ENCODE peak calls at places on chromosomes 2 and 18, in six cellular contexts. Y is colonic mucosa, F is GM06990, G is IMR-90, T is fibroblast of pulmonary artery, X is pancreas. Z is an unnamed sample.

GRCh38 chr2:200677721-200678532 is 92.1 kb downstream of the AOX1 start:
- DNase-seq in T (peak; percentile 91), G (peak; percentile 67), Y (no peak), X (no peak), F (no peak), Z (peak; percentile 46)

GRCh38 chr2:104944495-104944894 is 90.6 kb downstream of the POU3F3 start:
- DNase-seq in X (no peak), F (no peak), G (no peak), Y (no peak), T (peak; percentile 6), Z (no peak)

GRCh38 chr2:172438741-172439508 is 11.5 kb downstream of the ITGA6 start:
- DNase-seq in F (no peak), X (no peak), Y (peak; percentile 80), G (peak; percentile 71), T (peak; percentile 52), Z (no peak)

GRCh38 chr18:3819933-3820332 is 370.0 kb downstream of the TGIF1 start:
- DNase-seq in G (no peak), Y (no peak), X (no peak), F (no peak), T (no peak), Z (no peak)

GRCh38 chr2:207219716-207220414 is 54.1 kb upstream of the KLF7 start:
- DNase-seq in G (peak; percentile 88), F (no peak), Y (no peak), T (peak; percentile 73), X (no peak), Z (peak; percentile 55)

GRCh38 chr2:171723724-171724683 is 36.7 kb downstream of the DYNC1I2 start:
- DNase-seq in Y (no peak), X (no peak), T (peak; percentile 45), F (no peak), G (peak; percentile 79), Z (no peak)

GRCh38 chr2:197972017-197972416 is 167.6 kb downstream of the PLCL1 start:
- DNase-seq in T (peak; percentile 96), X (no peak), G (peak; percentile 72), Y (peak; percentile 29), F (no peak), Z (peak; percentile 70)

GRCh38 chr18:76274470-76275289 is 220.4 kb downstream of the ZNF516 start:
- DNase-seq in X (no peak), F (peak; percentile 8), G (no peak), T (no peak), Y (no peak), Z (no peak)

GRCh38 chr2:200625958-200626363 is 40.1 kb downstream of the AOX1 start:
- DNase-seq in Y (no peak), G (peak; percentile 36), X (no peak), F (no peak), T (peak; percentile 55), Z (no peak)

GRCh38 chr18:67597759-67598158 is 81.2 kb upstream of the DSEL start:
- DNase-seq in G (no peak), F (no peak), T (no peak), X (no peak), Y (no peak), Z (no peak)

GRCh38 chr2:40177366-40177765 is 274.5 kb downstream of the SLC8A1 start:
- DNase-seq in F (no peak), G (no peak), T (no peak), Y (no peak), X (no peak), Z (no peak)

GRCh38 chr2:174635747-174636399 is 38.3 kb upstream of the WIPF1 start:
- DNase-seq in G (peak; percentile 75), T (peak; percentile 35), F (no peak), X (no peak), Y (no peak), Z (no peak)

GRCh38 chr18:6997802-6998201 is 119.8 kb downstream of the LAMA1 start:
- DNase-seq in X (no peak), F (no peak), T (peak; percentile 62), G (no peak), Y (no peak), Z (no peak)

GRCh38 chr2:109065335-109065734 is 63.7 kb upstream of the SH3RF3 start:
- DNase-seq in F (no peak), Y (no peak), X (no peak), T (no peak), G (no peak), Z (no peak)

GRCh38 chr2:223532712-223533111 is 69.4 kb downstream of the SCG2 start:
- DNase-seq in G (no peak), F (no peak), Y (no peak), X (no peak), T (no peak), Z (no peak)

GRCh38 chr18:48740846-48741485 is 202.1 kb downstream of the CTIF start:
- DNase-seq in Y (no peak), T (no peak), F (no peak), X (no peak), G (no peak), Z (no peak)

GRCh38 chr2:190635781-190636180 is 13.1 kb upstream of the NAB1 start:
- DNase-seq in T (no peak), F (no peak), G (no peak), X (no peak), Y (no peak), Z (no peak)

GRCh38 chr18:3472681-3473544 is 22.9 kb downstream of the TGIF1 start:
- DNase-seq in X (no peak), Y (no peak), G (no peak), T (no peak), F (no peak), Z (no peak)

DNA sequence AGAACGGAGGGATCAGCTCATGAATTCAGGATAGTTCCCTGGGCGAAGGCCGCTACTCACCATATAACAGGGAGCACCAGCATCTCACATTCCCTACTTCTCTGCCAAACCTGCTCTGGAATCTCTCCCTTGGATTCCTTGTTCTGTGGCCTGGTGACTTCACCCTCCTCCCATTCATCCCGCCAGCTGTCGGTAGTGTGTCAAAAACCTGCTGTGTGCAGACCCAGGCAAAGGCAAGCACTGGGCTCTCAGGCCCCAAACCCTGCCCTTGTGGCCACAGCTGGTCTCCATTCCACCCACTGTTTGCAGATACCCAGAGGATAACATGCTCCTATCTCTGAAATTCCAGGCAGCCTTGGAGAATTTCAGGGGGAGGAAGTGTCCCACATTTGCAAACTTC is 151.6 kb downstream of the CAPN13 start:
- DNase-seq in X (no peak), T (peak; percentile 34), Y (no peak), F (no peak), G (peak; percentile 82), Z (no peak)
- TF ChIP-seq CTCF in X (no peak), T (no peak), Y (no peak), F (no peak), G (no peak), Z (no peak)

GRCh38 chr18:21599585-21600525 is 649 bp downstream of the ESCO1 start:
- DNase-seq in T (peak; percentile 7), G (peak; percentile 9), X (peak; percentile 89), Y (peak; percentile 62), F (peak; percentile 33), Z (no peak)

GRCh38 chr18:21598726-21599584 is 1.5 kb downstream of the ESCO1 start:
- DNase-seq in G (no peak), X (peak; percentile 38), T (peak; percentile 11), Y (no peak), F (peak; percentile 37), Z (no peak)

GRCh38 chr18:21600526-21601410 is at the start of gene ESCO1:
- DNase-seq in X (peak; percentile 98), F (peak; percentile 99), G (peak; percentile 98), Y (peak; percentile 93), T (peak; percentile 99), Z (peak; percentile 94)

GRCh38 chr18:21593540-21594257 is 6.8 kb downstream of the ESCO1 start:
- DNase-seq in X (no peak), G (no peak), F (no peak), Y (no peak), T (no peak), Z (no peak)

DNA sequence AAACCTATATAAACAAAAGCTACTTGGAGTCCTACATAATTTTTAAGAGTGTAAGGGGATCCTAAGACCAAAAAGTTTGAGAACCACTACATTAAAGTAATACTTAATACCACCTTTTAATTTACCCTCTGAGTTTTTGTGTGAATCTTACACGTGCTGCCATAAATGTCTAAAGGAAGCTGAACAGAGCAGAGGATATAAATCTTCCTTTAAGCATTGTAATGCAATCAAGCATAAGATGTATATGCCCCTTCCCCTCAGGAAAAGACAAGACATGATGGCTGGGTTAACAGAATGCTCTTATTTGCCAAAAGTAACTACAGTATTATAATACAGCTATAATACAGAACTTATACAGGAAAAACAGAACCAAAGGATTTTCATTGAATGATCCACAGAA is 2.9 kb downstream of the ESCO1 start:
- DNase-seq in G (no peak), Y (no peak), F (no peak), X (no peak), T (no peak), Z (no peak)
- H3K4me3 ChIP-seq in G (no peak overlapping the region), Y (no peak overlapping the region), F (no peak overlapping the region), X (no peak overlapping the region), T (no peak overlapping the region), Z (no peak overlapping the region)

DNA sequence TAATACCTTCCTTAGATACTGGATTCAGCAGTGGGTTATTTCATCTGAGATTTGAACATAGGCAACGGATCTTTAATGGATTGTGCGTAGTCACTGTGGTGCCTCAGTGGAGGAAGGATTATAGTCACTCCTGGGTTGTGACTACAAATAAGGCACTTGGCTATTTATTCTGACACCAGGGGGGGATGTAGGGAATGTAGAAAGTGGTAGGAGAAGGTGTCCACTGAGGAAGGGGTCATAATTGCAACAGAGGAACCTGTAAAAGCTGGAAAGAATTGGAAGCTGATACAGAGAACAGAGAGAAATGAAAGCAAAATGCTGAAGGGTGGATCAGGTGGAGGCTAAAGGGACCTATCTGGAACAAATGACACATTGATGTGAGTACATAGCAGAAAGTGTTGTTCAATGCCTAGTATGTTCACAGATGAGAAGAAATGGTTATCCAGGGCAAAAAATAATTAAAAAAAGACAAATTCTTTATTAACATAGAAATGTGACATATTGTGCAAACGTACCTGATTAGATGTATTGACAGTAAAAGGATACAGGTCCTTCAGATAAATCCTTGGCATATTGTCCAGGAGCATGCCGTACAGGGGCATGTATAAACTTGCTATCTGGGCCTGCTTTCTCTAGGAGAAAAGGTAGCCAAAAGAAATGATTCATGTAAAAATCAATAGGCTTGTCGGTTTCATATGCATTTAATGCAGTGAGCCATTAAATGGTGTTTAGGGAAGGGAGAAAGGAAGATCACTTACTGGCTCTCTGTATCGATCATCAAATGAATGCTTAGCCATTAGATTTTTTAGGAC is 91.2 kb upstream of the CCDC195 start:
- DNase-seq in G (no peak), Y (no peak), X (no peak), T (no peak), F (no peak), Z (no peak)
- TF ChIP-seq CTCF in G (no peak), Y (no peak), X (no peak), T (peak; percentile 12), F (no peak), Z (no peak)

DNA sequence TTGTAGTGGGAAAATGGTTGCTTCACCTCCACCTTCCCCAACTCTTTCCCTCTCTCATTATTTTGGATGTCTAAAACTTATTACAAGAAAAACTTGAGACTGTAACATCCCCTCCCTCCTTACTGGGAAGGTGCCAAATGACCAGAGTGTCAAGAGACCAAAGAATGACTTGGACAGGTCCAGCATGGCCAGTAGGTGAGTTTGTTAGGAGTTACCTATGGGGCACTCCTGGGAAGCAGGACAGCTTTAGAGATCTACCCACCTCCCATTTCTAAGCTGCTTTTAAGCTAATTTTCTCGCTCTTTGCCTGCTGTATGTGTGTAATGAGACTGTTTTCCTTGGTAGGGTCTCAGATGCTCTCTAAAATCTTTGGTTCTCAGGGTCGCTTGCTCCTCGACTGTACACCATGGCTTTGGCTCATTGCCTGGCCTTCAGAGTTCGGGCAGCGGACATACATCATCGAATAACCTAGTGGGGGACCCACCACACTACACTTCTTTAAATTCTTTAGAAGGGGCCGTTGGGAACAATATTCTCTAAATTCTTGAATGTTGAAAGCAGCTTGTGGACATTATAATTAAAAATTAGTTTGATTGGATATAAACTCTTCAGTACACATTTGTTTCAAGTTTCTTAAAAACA is 45.2 kb downstream of the SLC30A6 start:
- DNase-seq in F (no peak), T (no peak), G (no peak), X (no peak), Y (no peak), Z (no peak)
- H3K4me3 ChIP-seq in F (no peak overlapping the region), T (no peak overlapping the region), G (no peak overlapping the region), X (no peak overlapping the region), Y (no peak overlapping the region), Z (no peak overlapping the region)